ENCODE peak calls at places on chromosomes 4 and X, in eight cellular contexts. One of them, this sample, is unnamed.

GRCh38 chr4:182264139-182264752 is 21.0 kb downstream of the TENM3 start:
- DNase-seq in astrocyte: no peak
- DNase-seq in K562: no peak
- DNase-seq in neuronal stem cell: no peak
- DNase-seq in keratinocyte: no peak
- DNase-seq in SK-N-SH: no peak
- DNase-seq in fibroblast of lung: no peak
- DNase-seq in hepatocyte: no peak
- DNase-seq in this sample: no peak

GRCh38 chr4:72525938-72526337 is 43.1 kb downstream of the ADAMTS3 start:
- DNase-seq in astrocyte: peak; percentile 84
- DNase-seq in K562: no peak
- DNase-seq in neuronal stem cell: no peak
- DNase-seq in keratinocyte: no peak
- DNase-seq in SK-N-SH: no peak
- DNase-seq in fibroblast of lung: peak; percentile 89
- DNase-seq in hepatocyte: peak; percentile 50
- DNase-seq in this sample: no peak

GRCh38 chr4:107966903-107967302 is 22.8 kb upstream of the HADH start:
- DNase-seq in astrocyte: no peak
- DNase-seq in K562: no peak
- DNase-seq in neuronal stem cell: no peak
- DNase-seq in keratinocyte: no peak
- DNase-seq in SK-N-SH: no peak
- DNase-seq in fibroblast of lung: no peak
- DNase-seq in hepatocyte: no peak
- DNase-seq in this sample: no peak

GRCh38 chr4:93870876-93871458 is 42.4 kb downstream of the ATOH1 start:
- DNase-seq in astrocyte: no peak
- DNase-seq in K562: no peak
- DNase-seq in neuronal stem cell: no peak
- DNase-seq in keratinocyte: no peak
- DNase-seq in SK-N-SH: no peak
- DNase-seq in fibroblast of lung: no peak
- DNase-seq in hepatocyte: peak; percentile 22
- DNase-seq in this sample: no peak

GRCh38 chr4:123853651-123854050 is 457.1 kb downstream of the SPRY1 start:
- DNase-seq in astrocyte: no peak
- DNase-seq in K562: no peak
- DNase-seq in neuronal stem cell: no peak
- DNase-seq in keratinocyte: no peak
- DNase-seq in SK-N-SH: no peak
- DNase-seq in fibroblast of lung: no peak
- DNase-seq in hepatocyte: no peak
- DNase-seq in this sample: no peak

GRCh38 chrX:3549442-3549875 is 164.0 kb downstream of the PRKX start:
- DNase-seq in astrocyte: no peak
- DNase-seq in K562: no peak
- DNase-seq in neuronal stem cell: no peak
- DNase-seq in keratinocyte: no peak
- DNase-seq in SK-N-SH: peak; percentile 15
- DNase-seq in fibroblast of lung: no peak
- DNase-seq in hepatocyte: peak; percentile 13
- DNase-seq in this sample: no peak

GRCh38 chr4:87985097-87985886 is 9.8 kb downstream of the SPP1 start:
- DNase-seq in astrocyte: peak; percentile 29
- DNase-seq in K562: no peak
- DNase-seq in neuronal stem cell: no peak
- DNase-seq in keratinocyte: no peak
- DNase-seq in SK-N-SH: peak; percentile 67
- DNase-seq in fibroblast of lung: peak; percentile 46
- DNase-seq in hepatocyte: peak; percentile 43
- DNase-seq in this sample: peak; percentile 56

GRCh38 chrX:18676470-18676869 is 4.6 kb upstream of the RS1 start:
- DNase-seq in astrocyte: no peak
- DNase-seq in K562: peak; percentile 45
- DNase-seq in neuronal stem cell: peak; percentile 8
- DNase-seq in keratinocyte: no peak
- DNase-seq in SK-N-SH: peak; percentile 41
- DNase-seq in fibroblast of lung: peak; percentile 6
- DNase-seq in hepatocyte: peak; percentile 32
- DNase-seq in this sample: no peak

GRCh38 chr4:55509272-55509671 is 37.4 kb downstream of the CLOCK start:
- DNase-seq in astrocyte: peak; percentile 36
- DNase-seq in K562: no peak
- DNase-seq in neuronal stem cell: no peak
- DNase-seq in keratinocyte: no peak
- DNase-seq in SK-N-SH: no peak
- DNase-seq in fibroblast of lung: peak; percentile 51
- DNase-seq in hepatocyte: no peak
- DNase-seq in this sample: no peak

GRCh38 chr4:15385928-15386327 is 41.9 kb upstream of the C1QTNF7 start:
- DNase-seq in astrocyte: no peak
- DNase-seq in K562: no peak
- DNase-seq in neuronal stem cell: no peak
- DNase-seq in keratinocyte: no peak
- DNase-seq in SK-N-SH: no peak
- DNase-seq in fibroblast of lung: no peak
- DNase-seq in hepatocyte: no peak
- DNase-seq in this sample: no peak

GRCh38 chrX:117839544-117839943 is 277.1 kb downstream of the KLHL13 start:
- DNase-seq in astrocyte: no peak
- DNase-seq in K562: peak; percentile 6
- DNase-seq in neuronal stem cell: no peak
- DNase-seq in keratinocyte: no peak
- DNase-seq in SK-N-SH: peak; percentile 1
- DNase-seq in fibroblast of lung: no peak
- DNase-seq in hepatocyte: no peak
- DNase-seq in this sample: no peak

GRCh38 chrX:77527233-77528001 is 80.2 kb downstream of the FGF16 start:
- DNase-seq in astrocyte: no peak
- DNase-seq in K562: peak; percentile 41
- DNase-seq in neuronal stem cell: no peak
- DNase-seq in keratinocyte: no peak
- DNase-seq in SK-N-SH: peak; percentile 77
- DNase-seq in fibroblast of lung: no peak
- DNase-seq in hepatocyte: no peak
- DNase-seq in this sample: no peak
- H3K4me2 ChIP-seq in astrocyte: no peak overlapping the region
- H3K4me2 ChIP-seq in K562: peak overlapping the region; percentile 63
- H3K4me2 ChIP-seq in neuronal stem cell: no peak overlapping the region
- H3K4me2 ChIP-seq in keratinocyte: no peak overlapping the region
- H3K4me2 ChIP-seq in SK-N-SH: no peak overlapping the region
- H3K4me2 ChIP-seq in fibroblast of lung: no peak overlapping the region
- H3K4me2 ChIP-seq in hepatocyte: no peak overlapping the region
- H3K4me2 ChIP-seq in this sample: no peak overlapping the region

GRCh38 chr4:139242511-139243051 is 37.4 kb downstream of the MGARP start:
- DNase-seq in astrocyte: peak; percentile 76
- DNase-seq in K562: no peak
- DNase-seq in neuronal stem cell: no peak
- DNase-seq in keratinocyte: no peak
- DNase-seq in SK-N-SH: no peak
- DNase-seq in fibroblast of lung: peak; percentile 83
- DNase-seq in hepatocyte: no peak
- DNase-seq in this sample: no peak
- H2AFZ ChIP-seq in astrocyte: no peak overlapping the region
- H2AFZ ChIP-seq in K562: peak overlapping the region; percentile 20
- H2AFZ ChIP-seq in neuronal stem cell: no peak overlapping the region
- H2AFZ ChIP-seq in keratinocyte: no peak overlapping the region
- H2AFZ ChIP-seq in SK-N-SH: no peak overlapping the region
- H2AFZ ChIP-seq in fibroblast of lung: no peak overlapping the region
- H2AFZ ChIP-seq in hepatocyte: no peak overlapping the region
- H2AFZ ChIP-seq in this sample: no peak overlapping the region

GRCh38 chr4:83613994-83614393 is 78.1 kb downstream of the GPAT3 start:
- DNase-seq in astrocyte: no peak
- DNase-seq in K562: no peak
- DNase-seq in neuronal stem cell: no peak
- DNase-seq in keratinocyte: no peak
- DNase-seq in SK-N-SH: no peak
- DNase-seq in fibroblast of lung: no peak
- DNase-seq in hepatocyte: no peak
- DNase-seq in this sample: no peak

GRCh38 chr4:83618991-83619390 is 83.1 kb downstream of the GPAT3 start:
- DNase-seq in astrocyte: peak; percentile 65
- DNase-seq in K562: no peak
- DNase-seq in neuronal stem cell: no peak
- DNase-seq in keratinocyte: peak; percentile 62
- DNase-seq in SK-N-SH: no peak
- DNase-seq in fibroblast of lung: peak; percentile 71
- DNase-seq in hepatocyte: no peak
- DNase-seq in this sample: peak; percentile 21

GRCh38 chr4:83616252-83616651 is 80.3 kb downstream of the GPAT3 start:
- DNase-seq in astrocyte: no peak
- DNase-seq in K562: no peak
- DNase-seq in neuronal stem cell: no peak
- DNase-seq in keratinocyte: no peak
- DNase-seq in SK-N-SH: no peak
- DNase-seq in fibroblast of lung: no peak
- DNase-seq in hepatocyte: no peak
- DNase-seq in this sample: no peak

GRCh38 chr4:83617371-83618021 is 81.6 kb downstream of the GPAT3 start:
- DNase-seq in astrocyte: no peak
- DNase-seq in K562: no peak
- DNase-seq in neuronal stem cell: no peak
- DNase-seq in keratinocyte: no peak
- DNase-seq in SK-N-SH: no peak
- DNase-seq in fibroblast of lung: no peak
- DNase-seq in hepatocyte: peak; percentile 16
- DNase-seq in this sample: no peak

DNA sequence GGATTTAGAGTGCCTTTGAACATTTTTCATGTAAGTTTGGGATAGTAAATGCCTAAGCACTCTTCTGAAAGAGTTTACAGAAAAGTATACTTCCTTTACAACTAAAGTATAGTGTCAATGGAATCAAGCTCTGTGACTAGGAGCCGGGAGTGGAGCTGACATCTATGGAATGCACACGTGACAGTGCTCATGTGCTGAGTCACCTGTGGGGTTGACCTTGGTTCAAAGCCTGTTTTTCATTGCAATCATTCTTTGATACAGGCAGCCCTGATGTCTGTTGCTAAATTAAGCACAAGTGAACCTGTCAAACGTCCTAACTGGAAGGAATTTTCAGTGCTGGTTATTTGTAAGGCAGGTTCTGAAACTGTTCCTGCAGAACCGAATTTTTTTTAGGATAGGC is 82.5 kb downstream of the GPAT3 start:
- DNase-seq in astrocyte: peak; percentile 83
- DNase-seq in K562: peak; percentile 23
- DNase-seq in neuronal stem cell: no peak
- DNase-seq in keratinocyte: peak; percentile 38
- DNase-seq in SK-N-SH: no peak
- DNase-seq in fibroblast of lung: peak; percentile 87
- DNase-seq in hepatocyte: peak; percentile 81
- DNase-seq in this sample: peak; percentile 86
- H3K4me2 ChIP-seq in astrocyte: peak overlapping the region; percentile 68
- H3K4me2 ChIP-seq in K562: no peak overlapping the region
- H3K4me2 ChIP-seq in neuronal stem cell: no peak overlapping the region
- H3K4me2 ChIP-seq in keratinocyte: peak overlapping the region; percentile 13
- H3K4me2 ChIP-seq in SK-N-SH: peak overlapping the region; percentile 18
- H3K4me2 ChIP-seq in fibroblast of lung: peak overlapping the region; percentile 11
- H3K4me2 ChIP-seq in hepatocyte: peak overlapping the region; percentile 4
- H3K4me2 ChIP-seq in this sample: peak overlapping the region; percentile 56

DNA sequence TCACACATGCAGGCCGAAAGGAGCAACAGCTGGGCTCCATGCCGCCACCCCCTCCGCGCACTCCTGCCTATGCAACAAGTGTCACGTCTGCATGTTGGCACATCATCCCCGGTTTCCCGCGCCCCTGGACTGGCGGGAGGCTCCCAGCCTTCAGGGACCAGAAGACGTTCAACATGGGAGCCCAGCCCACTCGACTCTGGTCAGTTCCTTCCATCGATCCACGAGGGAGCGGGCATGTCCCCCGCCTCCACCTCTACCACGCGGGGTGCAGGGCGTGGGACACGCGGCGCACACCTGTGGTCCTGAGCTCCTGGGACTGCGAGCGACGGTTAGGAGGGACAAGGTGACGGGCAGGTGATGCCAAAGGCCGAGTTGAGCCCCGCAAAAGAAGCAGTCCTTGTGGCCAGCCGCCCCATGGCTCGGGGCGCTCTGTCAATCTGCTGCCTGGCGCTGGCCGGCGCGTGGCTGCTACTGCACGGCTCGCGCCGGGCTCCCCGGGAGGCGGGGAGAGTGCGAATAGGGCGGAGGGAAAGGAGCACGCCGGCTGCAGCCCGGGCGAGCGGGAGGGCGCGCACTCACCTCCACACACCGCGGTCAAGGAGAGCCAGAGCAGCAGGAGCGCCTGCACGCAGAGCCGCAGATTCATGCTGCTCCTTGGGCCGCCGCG is 638 bp downstream of the APLN start:
- DNase-seq in astrocyte: no peak
- DNase-seq in K562: no peak
- DNase-seq in neuronal stem cell: no peak
- DNase-seq in keratinocyte: no peak
- DNase-seq in SK-N-SH: peak; percentile 74
- DNase-seq in fibroblast of lung: peak; percentile 29
- DNase-seq in hepatocyte: peak; percentile 34
- DNase-seq in this sample: peak; percentile 36
- H2AFZ ChIP-seq in astrocyte: peak overlapping the region; percentile 41
- H2AFZ ChIP-seq in K562: no peak overlapping the region
- H2AFZ ChIP-seq in neuronal stem cell: peak overlapping the region; percentile 93
- H2AFZ ChIP-seq in keratinocyte: peak overlapping the region; percentile 37
- H2AFZ ChIP-seq in SK-N-SH: peak overlapping the region; percentile 65
- H2AFZ ChIP-seq in fibroblast of lung: no peak overlapping the region
- H2AFZ ChIP-seq in hepatocyte: no peak overlapping the region
- H2AFZ ChIP-seq in this sample: peak overlapping the region; percentile 80

GRCh38 chr4:185838514-185839203 is 26.7 kb upstream of the SORBS2 start:
- DNase-seq in astrocyte: no peak
- DNase-seq in K562: no peak
- DNase-seq in neuronal stem cell: no peak
- DNase-seq in keratinocyte: no peak
- DNase-seq in SK-N-SH: no peak
- DNase-seq in fibroblast of lung: no peak
- DNase-seq in hepatocyte: no peak
- DNase-seq in this sample: no peak
- H3K4me2 ChIP-seq in astrocyte: peak overlapping the region; percentile 69
- H3K4me2 ChIP-seq in K562: no peak overlapping the region
- H3K4me2 ChIP-seq in neuronal stem cell: no peak overlapping the region
- H3K4me2 ChIP-seq in keratinocyte: no peak overlapping the region
- H3K4me2 ChIP-seq in SK-N-SH: peak overlapping the region; percentile 45
- H3K4me2 ChIP-seq in fibroblast of lung: peak overlapping the region; percentile 41
- H3K4me2 ChIP-seq in hepatocyte: peak overlapping the region; percentile 31
- H3K4me2 ChIP-seq in this sample: peak overlapping the region; percentile 56

GRCh38 chr4:66591968-66592367 is 921.7 kb upstream of the EPHA5 start:
- DNase-seq in astrocyte: no peak
- DNase-seq in K562: no peak
- DNase-seq in neuronal stem cell: no peak
- DNase-seq in keratinocyte: no peak
- DNase-seq in SK-N-SH: no peak
- DNase-seq in fibroblast of lung: no peak
- DNase-seq in hepatocyte: no peak
- DNase-seq in this sample: no peak
- H2AFZ ChIP-seq in astrocyte: no peak overlapping the region
- H2AFZ ChIP-seq in K562: no peak overlapping the region
- H2AFZ ChIP-seq in neuronal stem cell: peak overlapping the region; percentile 64
- H2AFZ ChIP-seq in keratinocyte: no peak overlapping the region
- H2AFZ ChIP-seq in SK-N-SH: no peak overlapping the region
- H2AFZ ChIP-seq in fibroblast of lung: no peak overlapping the region
- H2AFZ ChIP-seq in hepatocyte: no peak overlapping the region
- H2AFZ ChIP-seq in this sample: no peak overlapping the region